ENCODE peak calls at places on chromosomes 12 and 14, in ten cellular contexts. T is DND-41; N is psoas muscle; Z is AML-193; V is activated effector memory CD4-positive, alpha-beta T cell treated with anti-CD3 and anti-CD28 coated beads, Interleukin-2, amount 50 U/mL, for 16 hours; Y is neural progenitor cell; J is NCI-H1092 treated with DMSO at 0.1 percent for 48 hours; R is effector memory CD8-positive, alpha-beta T cell; H is stimulated activated CD4-positive, alpha-beta T cell treated with anti-CD3 and anti-CD28 coated beads, Interleukin-2, amount 100 ng/mL, for 48 hours; G is NCI-H146. L is an unnamed sample.

GRCh38 chr12:95943231-95943842 is at the start of gene AMDHD1:
- DNase-seq in H (peak; percentile 48), Y (peak; percentile 81), T (peak; percentile 71), G (peak; percentile 55), J (peak; percentile 40), R (peak; percentile 50), V (peak; percentile 86), N (peak; percentile 73), Z (peak; percentile 26), L (peak; percentile 66)

GRCh38 chr12:93134893-93135285 is 205.8 kb upstream of the EEA1 start:
- DNase-seq in N (no peak), G (no peak), V (no peak), T (no peak), J (no peak), H (no peak), Z (no peak), Y (no peak), R (no peak), L (no peak)

GRCh38 chr12:6074979-6075585 is 49.4 kb downstream of the VWF start:
- DNase-seq in G (no peak), Y (peak; percentile 51), R (no peak), T (no peak), Z (no peak), V (peak; percentile 69), N (no peak), H (peak; percentile 28), J (no peak), L (peak; percentile 62)

GRCh38 chr14:31921251-31921650 is 155.9 kb upstream of the ARHGAP5 start:
- DNase-seq in V (no peak), H (no peak), J (no peak), N (no peak), G (no peak), Y (no peak), T (no peak), R (no peak), Z (no peak), L (no peak)

GRCh38 chr14:49940805-49941421 is 48.0 kb downstream of the ARF6 start:
- DNase-seq in G (no peak), Z (no peak), T (no peak), J (no peak), R (no peak), Y (no peak), V (no peak), H (no peak), N (no peak), L (no peak)

GRCh38 chr14:57245941-57246340 is 22.8 kb downstream of the EXOC5 start:
- DNase-seq in N (no peak), J (no peak), Y (no peak), T (no peak), V (no peak), Z (no peak), R (no peak), G (no peak), H (no peak), L (no peak)

GRCh38 chr14:64478634-64479250 is 13.4 kb downstream of the AKAP5 start:
- DNase-seq in Z (peak; percentile 31), R (peak; percentile 18), G (peak; percentile 3), T (no peak), H (no peak), N (no peak), Y (no peak), V (no peak), J (peak; percentile 9), L (no peak)

GRCh38 chr14:22039938-22040780 is 366.5 kb upstream of the OR4E1 start:
- DNase-seq in R (no peak), T (peak; percentile 61), Y (no peak), V (peak; percentile 68), Z (peak; percentile 45), J (no peak), G (no peak), N (no peak), H (no peak), L (no peak)

GRCh38 chr14:100018482-100018881 is 46.7 kb upstream of the EVL start:
- DNase-seq in G (no peak), Z (no peak), V (no peak), H (no peak), Y (no peak), N (no peak), J (no peak), R (no peak), T (no peak), L (no peak)

GRCh38 chr12:114440450-114441383 is 34.8 kb upstream of the TBX5 start:
- DNase-seq in T (no peak), R (no peak), V (no peak), Z (no peak), Y (peak; percentile 82), J (no peak), N (no peak), G (no peak), H (no peak), L (no peak)

GRCh38 chr14:65134651-65135579 is 32.6 kb upstream of the MAX start:
- DNase-seq in H (no peak), R (no peak), Y (no peak), T (peak; percentile 75), G (peak; percentile 2), Z (no peak), V (no peak), J (no peak), N (no peak), L (no peak)

GRCh38 chr12:47378222-47378582 is 298.4 kb upstream of the AMIGO2 start:
- DNase-seq in Z (no peak), J (no peak), R (no peak), T (no peak), H (no peak), V (no peak), G (no peak), Y (no peak), N (no peak), L (no peak)